ENCODE peak calls at places on chromosomes 2 and 18, in five cellular contexts. K is lung, Z is fibroblast of pulmonary artery, P is MCF 10A, G is AG09309. T is an unnamed sample.

GRCh38 chr2:216578325-216578724 is 54.9 kb upstream of the IGFBP2 start:
- DNase-seq in K (no peak), Z (no peak), G (no peak), P (no peak), T (no peak)

GRCh38 chr18:35572644-35573043 is 8.9 kb upstream of the GALNT1 start:
- DNase-seq in P (no peak), G (no peak), K (no peak), Z (no peak), T (no peak)

GRCh38 chr2:230879891-230880290 is 15.1 kb downstream of the ITM2C start:
- DNase-seq in Z (no peak), G (no peak), K (no peak), P (no peak), T (no peak)

GRCh38 chr2:23418490-23418911 is 33.5 kb downstream of the KLHL29 start:
- DNase-seq in K (no peak), Z (peak), P (peak), G (no peak), T (peak)

GRCh38 chr2:892401-892800 is 58.2 kb upstream of the SNTG2 start:
- DNase-seq in G (no peak), Z (no peak), P (no peak), K (peak), T (no peak)

GRCh38 chr2:28300489-28300888 is 92.2 kb upstream of the FOSL2 start:
- DNase-seq in P (no peak), K (no peak), Z (peak), G (no peak), T (peak)

GRCh38 chr2:160126756-160127155 is 64.3 kb upstream of the PLA2R1 start:
- DNase-seq in G (no peak), P (no peak), K (no peak), Z (no peak), T (no peak)

GRCh38 chr2:134790487-134790886 is 47.9 kb upstream of the ACMSD start:
- DNase-seq in P (no peak), Z (no peak), K (no peak), G (no peak), T (no peak)

GRCh38 chr2:96977631-96978195 is 8.7 kb downstream of the FAM178B start:
- DNase-seq in Z (peak), G (no peak), P (peak), K (no peak), T (no peak)

GRCh38 chr2:201151127-201152074 is 31.5 kb upstream of the CASP10 start:
- DNase-seq in Z (peak), G (peak), K (no peak), P (peak), T (peak)

GRCh38 chr2:219968685-219969345 is 341.4 kb downstream of the SLC4A3 start:
- DNase-seq in G (peak), K (no peak), Z (no peak), P (peak), T (no peak)

GRCh38 chr2:113073325-113073834 is 5.6 kb downstream of the IL1F10 start:
- DNase-seq in Z (no peak), G (no peak), P (no peak), K (no peak), T (no peak)

GRCh38 chr2:18325118-18325517 is 235.3 kb downstream of the RDH14 start:
- DNase-seq in G (no peak), K (no peak), Z (no peak), P (no peak), T (no peak)

GRCh38 chr2:39871291-39871761 is 92.3 kb upstream of the THUMPD2 start:
- DNase-seq in K (no peak), P (peak), G (peak), Z (peak), T (peak)

GRCh38 chr2:106944220-106944619 is 58.3 kb upstream of the ST6GAL2 start:
- DNase-seq in G (peak), K (no peak), Z (peak), P (no peak), T (peak)

GRCh38 chr2:50444286-50444685 is 587.6 kb downstream of the NRXN1 start:
- DNase-seq in P (peak), K (no peak), Z (no peak), G (no peak), T (no peak)

GRCh38 chr18:55541571-55541970 is 46.4 kb downstream of the TCF4 start:
- DNase-seq in K (no peak), Z (no peak), P (no peak), G (peak), T (no peak)

GRCh38 chr2:77232909-77233308 is 289.3 kb downstream of the LRRTM4 start:
- DNase-seq in G (no peak), Z (no peak), P (no peak), K (no peak), T (no peak)

GRCh38 chr2:133856678-133857077 is 288.4 kb upstream of the NCKAP5 start:
- DNase-seq in G (no peak), K (no peak), Z (no peak), P (no peak), T (no peak)

GRCh38 chr2:164055623-164056022 is 319.8 kb upstream of the FIGN start:
- DNase-seq in Z (no peak), G (no peak), K (no peak), P (no peak), T (no peak)

GRCh38 chr2:24819442-24820174 is 26.4 kb downstream of the CENPO start:
- DNase-seq in Z (no peak), K (no peak), G (no peak), P (no peak), T (no peak)

GRCh38 chr2:111523009-111523408 is 361.0 kb downstream of the ANAPC1 start:
- DNase-seq in Z (no peak), K (no peak), P (no peak), G (no peak), T (no peak)

GRCh38 chr18:6570581-6571238 is 156.0 kb upstream of the L3MBTL4 start:
- DNase-seq in K (no peak), G (no peak), P (no peak), Z (no peak), T (no peak)

GRCh38 chr2:25220198-25220712 is 51.9 kb upstream of the POMC start:
- DNase-seq in Z (no peak), P (no peak), G (no peak), K (no peak), T (no peak)

GRCh38 chr2:218962859-218963492 is 3.5 kb downstream of the CDK5R2 start:
- DNase-seq in Z (peak), G (no peak), K (peak), P (peak), T (no peak)

GRCh38 chr2:172196768-172197322 is 94.1 kb upstream of the DLX2 start:
- DNase-seq in P (peak), Z (no peak), K (peak), G (peak), T (peak)

GRCh38 chr2:46239175-46239846 is 57.9 kb upstream of the EPAS1 start:
- DNase-seq in P (no peak), Z (no peak), K (no peak), G (no peak), T (no peak)

GRCh38 chr2:173193925-173194324 is 118.3 kb downstream of the MAP3K20 start:
- DNase-seq in P (no peak), G (no peak), K (no peak), Z (no peak), T (no peak)

GRCh38 chr2:85438291-85439110 is 20.0 kb downstream of the SH2D6 start:
- DNase-seq in K (no peak), P (no peak), Z (no peak), G (no peak), T (no peak)

GRCh38 chr2:217993817-217994459 is 8.9 kb downstream of the TNS1 start:
- DNase-seq in P (peak), Z (peak), K (peak), G (no peak), T (no peak)

GRCh38 chr18:10398571-10398970 is 55.9 kb upstream of the APCDD1 start:
- DNase-seq in P (no peak), Z (no peak), G (no peak), K (peak), T (no peak)

GRCh38 chr2:172710584-172711024 is 25.0 kb upstream of the RAPGEF4 start:
- DNase-seq in G (peak), Z (peak), P (peak), K (no peak), T (peak)

GRCh38 chr18:5842653-5843052 is 52.7 kb downstream of the TMEM200C start:
- DNase-seq in G (no peak), Z (no peak), K (no peak), P (no peak), T (no peak)

GRCh38 chr2:199704358-199705238 is 146.4 kb downstream of the FTCDNL1 start:
- DNase-seq in Z (peak), K (no peak), G (peak), P (peak), T (no peak)

GRCh38 chr2:102449370-102449974 is 23.6 kb upstream of the SLC9A4 start:
- DNase-seq in G (peak), Z (peak), P (peak), K (peak), T (no peak)

GRCh38 chr18:9578306-9578705 is 36.1 kb downstream of the PPP4R1 start:
- DNase-seq in K (no peak), P (peak), G (no peak), Z (peak), T (no peak)

GRCh38 chr2:57497489-57498096 is 549.0 kb upstream of the VRK2 start:
- DNase-seq in P (peak), K (peak), Z (peak), G (peak), T (peak)

GRCh38 chr18:72233106-72233505 is 311.0 kb downstream of the CBLN2 start:
- DNase-seq in Z (no peak), P (no peak), G (no peak), K (no peak), T (no peak)

GRCh38 chr2:23629417-23630110 is 244.6 kb downstream of the KLHL29 start:
- DNase-seq in G (no peak), K (no peak), P (no peak), Z (no peak), T (no peak)

GRCh38 chr2:72989770-72990556 is 72.6 kb downstream of the EMX1 start:
- DNase-seq in G (no peak), P (no peak), Z (peak), K (no peak), T (no peak)
- TF ChIP-seq CTCF in G (no peak), P (no peak), Z (no peak), K (no peak), T (no peak)

GRCh38 chr18:63844254-63844653 is 43.3 kb upstream of the SERPINB2 start:
- DNase-seq in K (no peak), P (peak), Z (peak), G (no peak), T (no peak)
- TF ChIP-seq CTCF in K (peak), P (peak), Z (peak), G (peak), T (peak)

GRCh38 chr2:16217271-16217670 is 276.9 kb downstream of the MYCN start:
- DNase-seq in P (no peak), K (no peak), Z (no peak), G (no peak), T (no peak)

GRCh38 chr2:16218161-16218560 is 277.8 kb downstream of the MYCN start:
- DNase-seq in Z (no peak), P (no peak), K (no peak), G (no peak), T (no peak)

GRCh38 chr2:16219292-16219975 is 279.1 kb downstream of the MYCN start:
- DNase-seq in G (no peak), P (no peak), K (no peak), Z (no peak), T (no peak)

GRCh38 chr2:16216555-16216938 is 276.2 kb downstream of the MYCN start:
- DNase-seq in Z (no peak), P (no peak), G (no peak), K (no peak), T (no peak)

GRCh38 chr2:16218651-16219050 is 278.3 kb downstream of the MYCN start:
- DNase-seq in K (no peak), G (no peak), P (peak), Z (no peak), T (no peak)
- TF ChIP-seq CTCF in K (peak), G (no peak), P (no peak), Z (no peak), T (no peak)

DNA sequence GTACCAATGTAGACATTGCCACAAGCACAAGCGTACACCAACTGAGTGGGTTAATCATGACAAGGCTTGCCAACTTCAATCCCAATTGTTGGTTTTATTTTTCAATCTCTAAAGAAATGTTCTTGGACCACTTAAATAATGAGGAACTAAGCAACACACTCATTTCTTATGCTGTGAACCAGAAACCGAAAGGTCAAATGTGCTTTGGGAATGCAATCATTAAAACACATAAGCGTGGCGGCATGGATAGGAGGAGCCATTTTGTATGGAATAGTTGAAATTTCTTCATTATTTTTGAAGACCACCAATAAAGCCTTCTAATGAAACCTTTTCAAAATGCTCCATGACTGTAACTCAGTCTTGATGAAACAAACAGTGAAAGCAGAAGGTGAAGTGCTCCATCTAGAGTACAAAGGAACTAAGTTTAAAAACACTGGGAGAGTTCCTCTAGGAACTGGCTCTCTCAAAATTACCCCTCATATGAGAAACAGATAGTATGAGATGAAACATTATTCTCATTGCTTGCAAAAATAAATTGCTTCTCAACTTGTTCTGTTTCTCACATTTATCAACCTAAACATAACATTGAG is 113.2 kb upstream of the CHST9 start:
- DNase-seq in K (no peak), G (no peak), Z (no peak), P (peak), T (no peak)
- TF ChIP-seq CTCF in K (no peak), G (no peak), Z (no peak), P (peak), T (no peak)

GRCh38 chr2:30310411-30310810 is 79.1 kb downstream of the LBH start:
- DNase-seq in Z (no peak), G (no peak), K (no peak), P (no peak), T (no peak)
- TF ChIP-seq CTCF in Z (no peak), G (no peak), K (no peak), P (no peak), T (no peak)

GRCh38 chr18:79400091-79400590 is 4.4 kb downstream of the NFATC1 start:
- DNase-seq in K (no peak), P (no peak), G (no peak), Z (peak), T (no peak)
- TF ChIP-seq CTCF in K (no peak), P (no peak), G (no peak), Z (no peak), T (no peak)

DNA sequence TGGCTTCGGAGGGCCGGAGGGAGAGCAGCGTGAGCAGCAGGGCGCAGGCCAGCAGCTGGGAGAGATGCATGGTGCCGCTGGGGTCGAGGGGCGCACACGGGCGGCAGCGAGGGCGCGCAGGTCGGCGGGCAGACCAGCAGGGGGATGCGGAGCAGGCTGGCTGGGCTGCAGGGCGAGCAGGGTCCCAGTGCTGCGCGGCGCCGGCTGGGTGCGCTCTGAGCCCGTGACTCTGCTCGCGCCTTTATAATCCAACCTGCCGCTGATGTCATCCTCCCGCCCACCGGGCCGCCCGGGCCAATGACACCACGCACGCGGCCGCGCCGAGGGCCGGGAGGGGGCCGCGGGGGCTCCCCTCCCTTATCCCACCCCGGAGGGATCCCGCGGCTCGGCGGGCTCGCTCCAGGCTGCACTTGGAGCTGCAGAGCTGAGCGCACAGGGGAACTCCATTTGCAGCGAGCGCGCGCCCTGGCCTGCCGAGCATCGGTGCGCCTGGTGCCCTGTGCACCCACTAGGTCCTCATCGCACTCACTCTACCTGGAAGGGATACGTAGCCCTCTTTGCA is at the start of gene NPPC:
- DNase-seq in G (no peak), P (peak), Z (peak), K (no peak), T (no peak)
- TF ChIP-seq CTCF in G (no peak), P (peak), Z (peak), K (no peak), T (peak)

DNA sequence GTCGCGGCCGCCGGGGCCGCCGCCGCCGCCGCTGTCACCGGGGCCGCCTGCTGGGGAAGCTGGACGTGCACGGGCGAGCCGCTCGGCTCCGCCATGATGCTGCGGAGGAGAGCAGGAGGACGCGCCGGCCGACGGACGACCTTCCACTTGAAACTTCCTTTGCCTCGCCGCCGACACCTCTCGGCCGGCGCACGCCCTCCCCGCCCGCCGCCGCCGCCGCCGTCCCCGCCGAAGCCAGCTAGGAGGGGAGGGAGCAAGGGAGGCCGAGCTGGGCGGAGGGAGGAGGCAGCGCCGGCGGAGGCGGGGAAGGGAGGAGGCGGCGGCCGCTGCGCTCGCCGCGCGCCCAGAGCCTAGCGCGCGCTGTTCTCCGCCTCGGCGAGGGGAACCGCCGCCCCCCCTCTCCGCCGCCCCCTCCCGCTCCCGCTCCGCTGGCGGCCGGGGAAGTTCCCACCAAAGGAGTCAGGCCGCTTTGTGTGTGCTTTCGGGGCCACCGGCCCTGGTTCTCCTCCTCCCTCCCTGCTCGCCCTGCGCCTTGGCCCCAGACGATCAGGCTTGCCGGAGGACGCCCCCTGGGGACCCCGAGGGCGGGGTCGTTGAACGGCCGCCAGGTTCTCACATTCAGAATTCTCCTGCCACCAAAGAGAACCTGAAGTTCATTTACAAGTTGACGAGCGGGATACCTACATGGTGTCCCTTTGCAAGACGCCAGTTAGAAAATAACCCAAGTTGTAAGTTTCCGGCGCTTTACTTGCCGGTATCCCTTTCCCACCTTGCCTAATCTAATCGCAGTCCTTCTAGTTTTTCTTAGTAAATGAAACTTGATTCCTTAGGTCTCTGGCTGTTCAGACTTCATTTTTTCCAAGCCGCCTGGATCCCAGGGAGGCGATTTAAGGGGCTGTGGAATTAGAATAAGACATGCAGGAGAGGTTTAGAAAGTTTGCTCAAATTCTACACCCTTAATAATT is at the start of gene STK39:
- DNase-seq in G (no peak), K (peak), Z (peak), P (peak), T (no peak)
- TF ChIP-seq CTCF in G (peak), K (no peak), Z (no peak), P (no peak), T (no peak)

GRCh38 chr18:48778344-48779011 is 172.3 kb downstream of the SMAD7 start:
- DNase-seq in Z (no peak), G (no peak), P (no peak), K (no peak), T (no peak)
- TF ChIP-seq CTCF in Z (no peak), G (no peak), P (no peak), K (no peak), T (no peak)

DNA sequence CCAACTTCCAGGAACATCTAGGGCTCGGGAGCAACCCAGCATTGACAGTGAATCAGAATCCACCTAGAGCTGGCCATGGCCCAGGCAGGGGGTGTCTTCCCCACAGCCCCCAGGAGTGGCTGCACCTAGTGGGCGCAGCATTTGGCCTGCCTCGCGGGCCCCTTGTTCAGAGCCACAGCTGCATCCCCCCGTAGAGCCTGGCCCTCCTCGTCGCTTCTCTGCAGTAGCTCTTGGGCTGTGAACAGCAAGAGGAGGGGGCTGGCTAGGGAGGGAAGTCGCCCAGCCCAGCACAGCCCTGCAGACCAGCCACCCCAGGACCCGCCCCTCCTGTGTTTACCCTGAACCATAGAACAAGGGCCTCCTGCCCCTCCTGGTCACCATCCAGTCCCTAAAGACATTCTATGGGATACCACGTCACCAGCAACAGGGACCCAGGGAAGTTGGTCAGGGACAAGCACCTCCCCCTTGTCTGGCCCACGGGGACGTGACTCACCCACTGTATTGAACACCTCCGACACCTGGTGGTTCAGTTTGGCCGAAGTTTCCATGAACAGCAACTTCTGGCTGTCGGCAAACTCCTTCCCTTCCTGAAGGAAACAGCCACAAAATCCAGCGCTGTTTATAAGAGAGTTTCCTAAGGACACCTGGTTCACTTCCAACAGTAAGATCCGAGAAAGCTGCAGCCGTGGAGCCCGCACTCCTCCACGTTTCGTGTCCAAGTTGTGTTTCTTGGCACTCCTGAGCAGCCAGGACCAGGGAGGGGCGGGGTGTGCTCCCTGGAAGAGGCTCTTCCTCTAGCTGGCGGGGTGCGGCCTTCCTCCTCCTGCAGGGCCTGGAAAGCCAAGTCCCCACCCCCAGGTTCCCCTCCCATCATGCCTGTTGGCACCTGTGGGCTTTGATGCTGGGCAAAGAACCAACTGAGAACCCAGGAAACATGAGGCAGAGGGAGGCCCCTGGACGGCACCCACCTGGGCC is 8.8 kb downstream of the PRLH start:
- DNase-seq in Z (peak), P (peak), K (peak), G (no peak), T (no peak)
- TF ChIP-seq CTCF in Z (peak), P (no peak), K (no peak), G (no peak), T (no peak)

T was measured in AG04449.